ENCODE peak calls at places on chromosomes 1 and 21, in seven cellular contexts. One of them, this sample, is unnamed.

GRCh38 chr1:225888289-225888897 is 553 bp downstream of the LEFTY1 start:
- DNase-seq in GM12892: no peak
- DNase-seq in uterus: no peak
- DNase-seq in ovary: no peak
- DNase-seq in tibial nerve: no peak
- DNase-seq in gastrocnemius medialis: no peak
- DNase-seq in heart left ventricle: no peak
- DNase-seq in this sample: no peak

GRCh38 chr1:212745303-212745702 is 45.7 kb upstream of the BATF3 start:
- DNase-seq in GM12892: no peak
- DNase-seq in uterus: no peak
- DNase-seq in ovary: no peak
- DNase-seq in tibial nerve: no peak
- DNase-seq in gastrocnemius medialis: no peak
- DNase-seq in heart left ventricle: no peak
- DNase-seq in this sample: no peak

GRCh38 chr1:30171956-30172694 is 551.3 kb downstream of the MATN1 start:
- DNase-seq in GM12892: no peak
- DNase-seq in uterus: no peak
- DNase-seq in ovary: no peak
- DNase-seq in tibial nerve: no peak
- DNase-seq in gastrocnemius medialis: no peak
- DNase-seq in heart left ventricle: no peak
- DNase-seq in this sample: no peak

GRCh38 chr1:184954232-184954995 is 19.9 kb downstream of the NIBAN1 start:
- DNase-seq in GM12892: no peak
- DNase-seq in uterus: no peak
- DNase-seq in ovary: no peak
- DNase-seq in tibial nerve: no peak
- DNase-seq in gastrocnemius medialis: no peak
- DNase-seq in heart left ventricle: no peak
- DNase-seq in this sample: no peak

GRCh38 chr1:211329764-211330201 is 3.1 kb downstream of the TRAF5 start:
- DNase-seq in GM12892: no peak
- DNase-seq in uterus: no peak
- DNase-seq in ovary: no peak
- DNase-seq in tibial nerve: no peak
- DNase-seq in gastrocnemius medialis: no peak
- DNase-seq in heart left ventricle: no peak
- DNase-seq in this sample: no peak

GRCh38 chr1:214458541-214458940 is 92.9 kb downstream of the PTPN14 start:
- DNase-seq in GM12892: no peak
- DNase-seq in uterus: no peak
- DNase-seq in ovary: no peak
- DNase-seq in tibial nerve: no peak
- DNase-seq in gastrocnemius medialis: no peak
- DNase-seq in heart left ventricle: no peak
- DNase-seq in this sample: no peak

GRCh38 chr1:47616036-47616435 is 178.2 kb downstream of the FOXD2 start:
- DNase-seq in GM12892: no peak
- DNase-seq in uterus: no peak
- DNase-seq in ovary: peak; percentile 1
- DNase-seq in tibial nerve: no peak
- DNase-seq in gastrocnemius medialis: no peak
- DNase-seq in heart left ventricle: no peak
- DNase-seq in this sample: no peak

GRCh38 chr1:98870959-98871903 is 133.4 kb downstream of the PLPPR5 start:
- DNase-seq in GM12892: no peak
- DNase-seq in uterus: no peak
- DNase-seq in ovary: no peak
- DNase-seq in tibial nerve: no peak
- DNase-seq in gastrocnemius medialis: no peak
- DNase-seq in heart left ventricle: no peak
- DNase-seq in this sample: no peak

GRCh38 chr1:205321109-205321958 is at the start of gene NUAK2:
- DNase-seq in GM12892: peak; percentile 69
- DNase-seq in uterus: peak; percentile 85
- DNase-seq in ovary: peak; percentile 88
- DNase-seq in tibial nerve: peak; percentile 84
- DNase-seq in gastrocnemius medialis: peak; percentile 83
- DNase-seq in heart left ventricle: peak; percentile 90
- DNase-seq in this sample: peak; percentile 88

GRCh38 chr1:12040457-12041051 is 21.3 kb downstream of the MIIP start:
- DNase-seq in GM12892: no peak
- DNase-seq in uterus: no peak
- DNase-seq in ovary: peak; percentile 46
- DNase-seq in tibial nerve: peak; percentile 21
- DNase-seq in gastrocnemius medialis: no peak
- DNase-seq in heart left ventricle: no peak
- DNase-seq in this sample: peak; percentile 76

GRCh38 chr1:205009666-205010065 is 33.3 kb upstream of the CNTN2 start:
- DNase-seq in GM12892: no peak
- DNase-seq in uterus: no peak
- DNase-seq in ovary: no peak
- DNase-seq in tibial nerve: no peak
- DNase-seq in gastrocnemius medialis: no peak
- DNase-seq in heart left ventricle: no peak
- DNase-seq in this sample: no peak

GRCh38 chr1:41862411-41863221 is 56.1 kb downstream of the HIVEP3 start:
- DNase-seq in GM12892: no peak
- DNase-seq in uterus: no peak
- DNase-seq in ovary: no peak
- DNase-seq in tibial nerve: no peak
- DNase-seq in gastrocnemius medialis: no peak
- DNase-seq in heart left ventricle: no peak
- DNase-seq in this sample: peak; percentile 84

GRCh38 chr21:42032968-42033367 is 22.8 kb upstream of the ZBTB21 start:
- DNase-seq in GM12892: no peak
- DNase-seq in uterus: no peak
- DNase-seq in ovary: no peak
- DNase-seq in tibial nerve: no peak
- DNase-seq in gastrocnemius medialis: no peak
- DNase-seq in heart left ventricle: no peak
- DNase-seq in this sample: no peak

GRCh38 chr1:179826626-179827280 is 50.9 kb downstream of the TOR1AIP2 start:
- DNase-seq in GM12892: no peak
- DNase-seq in uterus: no peak
- DNase-seq in ovary: no peak
- DNase-seq in tibial nerve: no peak
- DNase-seq in gastrocnemius medialis: no peak
- DNase-seq in heart left ventricle: no peak
- DNase-seq in this sample: no peak

GRCh38 chr1:96010000-96010399 is 711.6 kb upstream of the PTBP2 start:
- DNase-seq in GM12892: no peak
- DNase-seq in uterus: no peak
- DNase-seq in ovary: no peak
- DNase-seq in tibial nerve: no peak
- DNase-seq in gastrocnemius medialis: no peak
- DNase-seq in heart left ventricle: no peak
- DNase-seq in this sample: no peak

GRCh38 chr1:174976436-174977107 is 23.2 kb upstream of the CACYBP start:
- DNase-seq in GM12892: no peak
- DNase-seq in uterus: peak; percentile 26
- DNase-seq in ovary: peak; percentile 41
- DNase-seq in tibial nerve: no peak
- DNase-seq in gastrocnemius medialis: no peak
- DNase-seq in heart left ventricle: no peak
- DNase-seq in this sample: peak; percentile 26

GRCh38 chr1:32540589-32540988 is 1.4 kb downstream of the ZBTB8A start:
- DNase-seq in GM12892: no peak
- DNase-seq in uterus: no peak
- DNase-seq in ovary: no peak
- DNase-seq in tibial nerve: no peak
- DNase-seq in gastrocnemius medialis: no peak
- DNase-seq in heart left ventricle: no peak
- DNase-seq in this sample: no peak

GRCh38 chr1:170559166-170559565 is 27.2 kb downstream of the GORAB start:
- DNase-seq in GM12892: no peak
- DNase-seq in uterus: no peak
- DNase-seq in ovary: no peak
- DNase-seq in tibial nerve: no peak
- DNase-seq in gastrocnemius medialis: no peak
- DNase-seq in heart left ventricle: no peak
- DNase-seq in this sample: no peak

GRCh38 chr1:23224721-23225648 is 7.7 kb upstream of the HTR1D start:
- DNase-seq in GM12892: no peak
- DNase-seq in uterus: no peak
- DNase-seq in ovary: no peak
- DNase-seq in tibial nerve: no peak
- DNase-seq in gastrocnemius medialis: no peak
- DNase-seq in heart left ventricle: peak; percentile 52
- DNase-seq in this sample: peak; percentile 60

GRCh38 chr1:193971595-193971994 is 785.2 kb upstream of the B3GALT2 start:
- DNase-seq in GM12892: no peak
- DNase-seq in uterus: no peak
- DNase-seq in ovary: no peak
- DNase-seq in tibial nerve: no peak
- DNase-seq in gastrocnemius medialis: no peak
- DNase-seq in heart left ventricle: no peak
- DNase-seq in this sample: peak; percentile 28

DNA sequence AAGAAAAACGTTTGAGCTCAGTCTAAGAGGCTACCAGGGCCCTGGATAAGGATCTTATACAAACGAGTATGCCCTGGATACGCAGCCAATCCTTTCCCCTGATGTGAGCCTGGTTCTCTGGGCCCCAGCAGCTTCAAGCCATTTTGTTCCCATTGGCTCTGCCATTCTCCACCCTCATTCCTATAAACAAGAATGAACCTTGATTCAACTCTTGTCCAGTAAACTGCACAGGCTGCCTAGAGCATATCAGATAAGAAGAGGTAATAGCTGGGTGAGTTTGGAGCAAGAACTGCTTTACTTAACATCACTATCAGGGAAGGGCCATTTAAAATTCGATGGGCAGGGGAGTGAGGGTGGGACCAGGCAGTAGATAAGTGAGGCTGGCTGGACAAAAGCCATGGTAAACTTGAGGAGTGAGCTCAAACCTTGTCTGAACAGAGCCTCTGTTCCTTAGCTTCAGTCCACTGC is 11.3 kb downstream of the BTG2 start:
- DNase-seq in GM12892: no peak
- DNase-seq in uterus: no peak
- DNase-seq in ovary: peak; percentile 59
- DNase-seq in tibial nerve: no peak
- DNase-seq in gastrocnemius medialis: no peak
- DNase-seq in heart left ventricle: no peak
- DNase-seq in this sample: no peak
- TF ChIP-seq POLR2A in GM12892: no peak
- TF ChIP-seq POLR2A in uterus: no peak
- TF ChIP-seq POLR2A in ovary: no peak
- TF ChIP-seq POLR2A in tibial nerve: no peak
- TF ChIP-seq POLR2A in gastrocnemius medialis: no peak
- TF ChIP-seq POLR2A in heart left ventricle: no peak
- TF ChIP-seq POLR2A in this sample: no peak

GRCh38 chr1:110339040-110339426 is at the start of gene RBM15:
- DNase-seq in GM12892: peak; percentile 85
- DNase-seq in uterus: peak; percentile 98
- DNase-seq in ovary: peak; percentile 99
- DNase-seq in tibial nerve: peak; percentile 99
- DNase-seq in gastrocnemius medialis: peak; percentile 99
- DNase-seq in heart left ventricle: peak; percentile 99
- DNase-seq in this sample: peak; percentile 81

GRCh38 chr1:110339427-110340206 is 440 bp downstream of the RBM15 start:
- DNase-seq in GM12892: peak; percentile 37
- DNase-seq in uterus: no peak
- DNase-seq in ovary: no peak
- DNase-seq in tibial nerve: peak; percentile 34
- DNase-seq in gastrocnemius medialis: peak; percentile 38
- DNase-seq in heart left ventricle: peak; percentile 45
- DNase-seq in this sample: peak; percentile 17

GRCh38 chr1:110337704-110338199 is 1.4 kb upstream of the RBM15 start:
- DNase-seq in GM12892: no peak
- DNase-seq in uterus: peak; percentile 32
- DNase-seq in ovary: peak; percentile 33
- DNase-seq in tibial nerve: no peak
- DNase-seq in gastrocnemius medialis: peak; percentile 15
- DNase-seq in heart left ventricle: peak; percentile 32
- DNase-seq in this sample: peak; percentile 22

GRCh38 chr1:110340207-110340468 is 961 bp downstream of the RBM15 start:
- DNase-seq in GM12892: no peak
- DNase-seq in uterus: peak; percentile 19
- DNase-seq in ovary: peak; percentile 24
- DNase-seq in tibial nerve: no peak
- DNase-seq in gastrocnemius medialis: no peak
- DNase-seq in heart left ventricle: no peak
- DNase-seq in this sample: no peak

GRCh38 chr1:110338200-110339039 is 757 bp upstream of the RBM15 start:
- DNase-seq in GM12892: peak; percentile 61
- DNase-seq in uterus: peak; percentile 95
- DNase-seq in ovary: peak; percentile 98
- DNase-seq in tibial nerve: peak; percentile 90
- DNase-seq in gastrocnemius medialis: peak; percentile 97
- DNase-seq in heart left ventricle: peak; percentile 97
- DNase-seq in this sample: peak; percentile 75
- TF ChIP-seq POLR2A in GM12892: peak; percentile 81
- TF ChIP-seq POLR2A in uterus: peak; percentile 59
- TF ChIP-seq POLR2A in ovary: peak; percentile 57
- TF ChIP-seq POLR2A in tibial nerve: peak; percentile 61
- TF ChIP-seq POLR2A in gastrocnemius medialis: peak; percentile 84
- TF ChIP-seq POLR2A in heart left ventricle: peak; percentile 6
- TF ChIP-seq POLR2A in this sample: peak; percentile 62

GRCh38 chr1:50968884-50969610 is 998 bp upstream of the CDKN2C start:
- DNase-seq in GM12892: peak; percentile 41
- DNase-seq in uterus: peak; percentile 38
- DNase-seq in ovary: peak; percentile 43
- DNase-seq in tibial nerve: no peak
- DNase-seq in gastrocnemius medialis: no peak
- DNase-seq in heart left ventricle: peak; percentile 58
- DNase-seq in this sample: no peak
- TF ChIP-seq POLR2A in GM12892: peak; percentile 51
- TF ChIP-seq POLR2A in uterus: no peak
- TF ChIP-seq POLR2A in ovary: no peak
- TF ChIP-seq POLR2A in tibial nerve: no peak
- TF ChIP-seq POLR2A in gastrocnemius medialis: no peak
- TF ChIP-seq POLR2A in heart left ventricle: no peak
- TF ChIP-seq POLR2A in this sample: peak; percentile 51

DNA sequence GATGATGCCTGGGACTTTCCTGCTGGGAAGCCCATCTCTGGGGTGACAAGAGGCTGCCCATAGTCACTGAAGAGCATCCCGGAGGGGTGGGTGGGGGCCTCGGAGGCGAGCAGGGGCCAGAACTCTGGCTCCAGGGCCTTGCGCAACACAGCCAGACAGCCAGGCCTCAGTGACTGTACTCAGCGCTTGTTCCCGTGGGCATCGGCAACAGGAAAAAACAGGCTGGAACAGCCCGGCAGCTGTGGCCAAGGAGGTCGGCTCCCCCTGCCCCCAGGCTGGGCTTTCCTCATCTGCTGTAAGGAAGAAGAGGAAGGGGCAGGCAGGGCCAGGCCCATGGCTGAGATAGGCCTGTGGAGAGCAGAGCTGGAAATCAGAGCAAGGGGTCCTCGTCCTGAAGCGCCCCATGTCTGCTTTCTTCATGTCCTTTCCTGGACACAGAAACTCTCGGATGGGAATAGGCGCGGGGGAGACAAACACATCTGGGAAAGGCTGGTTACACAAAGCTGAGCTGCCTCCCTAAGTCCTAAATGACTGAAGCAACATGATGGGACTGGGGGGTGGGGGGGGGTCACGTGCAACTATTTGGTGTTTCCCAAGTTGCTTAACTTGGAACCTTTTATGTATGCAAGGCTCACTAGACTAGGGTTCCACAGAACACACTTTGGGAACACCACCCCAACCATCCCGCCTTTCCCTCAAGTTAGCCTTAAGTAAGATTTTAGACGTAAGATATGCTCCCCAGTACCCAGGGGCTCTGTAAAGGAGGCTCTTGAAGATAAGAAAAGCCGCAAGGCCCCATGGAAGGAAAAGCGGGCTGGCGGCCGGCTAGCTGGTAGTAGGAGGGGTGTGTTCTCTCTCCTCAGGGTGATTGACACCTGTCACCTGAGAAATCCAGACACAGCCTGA is 30.7 kb downstream of the HSPG2 start:
- DNase-seq in GM12892: no peak
- DNase-seq in uterus: peak; percentile 88
- DNase-seq in ovary: peak; percentile 84
- DNase-seq in tibial nerve: peak; percentile 76
- DNase-seq in gastrocnemius medialis: peak; percentile 70
- DNase-seq in heart left ventricle: peak; percentile 73
- DNase-seq in this sample: no peak
- TF ChIP-seq POLR2A in GM12892: no peak
- TF ChIP-seq POLR2A in uterus: no peak
- TF ChIP-seq POLR2A in ovary: no peak
- TF ChIP-seq POLR2A in tibial nerve: no peak
- TF ChIP-seq POLR2A in gastrocnemius medialis: no peak
- TF ChIP-seq POLR2A in heart left ventricle: no peak
- TF ChIP-seq POLR2A in this sample: no peak